ENCODE peak calls at places on chromosomes 13 and 19, in five cellular contexts. S is RWPE1; X is testis; B is CD4-positive, alpha-beta T cell; F is endodermal cell. G is an unnamed sample.

GRCh38 chr13:71513414-71514063 is 353.5 kb downstream of the DACH1 start:
- DNase-seq in S (no peak), X (no peak), B (no peak), F (no peak), G (no peak)

GRCh38 chr13:31943591-31943990 is 88.0 kb upstream of the FRY start:
- DNase-seq in S (no peak), X (no peak), B (no peak), F (no peak), G (no peak)

GRCh38 chr13:44108345-44108858 is 228.7 kb downstream of the LACC1 start:
- DNase-seq in S (no peak), X (no peak), B (no peak), F (no peak), G (no peak)

GRCh38 chr13:102651392-102651791 is 43.5 kb downstream of the METTL21C start:
- DNase-seq in S (peak), X (no peak), B (no peak), F (no peak), G (no peak)

GRCh38 chr13:99197257-99197651 is 3.4 kb upstream of the UBAC2 start:
- DNase-seq in S (no peak), X (no peak), B (no peak), F (peak), G (no peak)

GRCh38 chr13:41605319-41606285 is 148.3 kb downstream of the RGCC start:
- DNase-seq in S (no peak), X (no peak), B (no peak), F (no peak), G (no peak)

GRCh38 chr19:7386769-7387168 is 38.0 kb downstream of the ARHGEF18 start:
- DNase-seq in S (no peak), X (no peak), B (no peak), F (no peak), G (no peak)

GRCh38 chr19:31983647-31984046 is 361.8 kb upstream of the ZNF507 start:
- DNase-seq in S (no peak), X (no peak), B (no peak), F (no peak), G (no peak)

GRCh38 chr13:47119568-47120080 is 222.8 kb upstream of the HTR2A start:
- DNase-seq in S (no peak), X (no peak), B (no peak), F (no peak), G (no peak)

GRCh38 chr19:588758-589692 is 656 bp upstream of the HCN2 start:
- DNase-seq in S (no peak), X (no peak), B (no peak), F (peak), G (no peak)

GRCh38 chr13:114118086-114118762 is 14.2 kb downstream of the RASA3 start:
- DNase-seq in S (no peak), X (no peak), B (no peak), F (no peak), G (no peak)

GRCh38 chr19:49492573-49493411 is 3.4 kb upstream of the RPS11 start:
- DNase-seq in S (no peak), X (no peak), B (no peak), F (no peak), G (no peak)

GRCh38 chr13:26707122-26708006 is 53.2 kb downstream of the GPR12 start:
- DNase-seq in S (peak), X (peak), B (no peak), F (peak), G (peak)

GRCh38 chr19:45273532-45273877 is 22.4 kb downstream of the MARK4 start:
- DNase-seq in S (no peak), X (no peak), B (no peak), F (no peak), G (no peak)

GRCh38 chr19:24004166-24004565 is 82.8 kb upstream of the ZNF254 start:
- DNase-seq in S (peak), X (no peak), B (no peak), F (no peak), G (no peak)

GRCh38 chr13:44497801-44498200 is 78.3 kb downstream of the TSC22D1 start:
- DNase-seq in S (no peak), X (no peak), B (no peak), F (no peak), G (no peak)

GRCh38 chr19:21848706-21849105 is 12.7 kb upstream of the ZNF43 start:
- DNase-seq in S (no peak), X (no peak), B (no peak), F (no peak), G (no peak)

GRCh38 chr19:21856751-21857150 is 20.8 kb upstream of the ZNF43 start:
- DNase-seq in S (no peak), X (no peak), B (no peak), F (no peak), G (no peak)

GRCh38 chr19:21850636-21851255 is 14.8 kb upstream of the ZNF43 start:
- DNase-seq in S (no peak), X (no peak), B (no peak), F (no peak), G (no peak)

DNA sequence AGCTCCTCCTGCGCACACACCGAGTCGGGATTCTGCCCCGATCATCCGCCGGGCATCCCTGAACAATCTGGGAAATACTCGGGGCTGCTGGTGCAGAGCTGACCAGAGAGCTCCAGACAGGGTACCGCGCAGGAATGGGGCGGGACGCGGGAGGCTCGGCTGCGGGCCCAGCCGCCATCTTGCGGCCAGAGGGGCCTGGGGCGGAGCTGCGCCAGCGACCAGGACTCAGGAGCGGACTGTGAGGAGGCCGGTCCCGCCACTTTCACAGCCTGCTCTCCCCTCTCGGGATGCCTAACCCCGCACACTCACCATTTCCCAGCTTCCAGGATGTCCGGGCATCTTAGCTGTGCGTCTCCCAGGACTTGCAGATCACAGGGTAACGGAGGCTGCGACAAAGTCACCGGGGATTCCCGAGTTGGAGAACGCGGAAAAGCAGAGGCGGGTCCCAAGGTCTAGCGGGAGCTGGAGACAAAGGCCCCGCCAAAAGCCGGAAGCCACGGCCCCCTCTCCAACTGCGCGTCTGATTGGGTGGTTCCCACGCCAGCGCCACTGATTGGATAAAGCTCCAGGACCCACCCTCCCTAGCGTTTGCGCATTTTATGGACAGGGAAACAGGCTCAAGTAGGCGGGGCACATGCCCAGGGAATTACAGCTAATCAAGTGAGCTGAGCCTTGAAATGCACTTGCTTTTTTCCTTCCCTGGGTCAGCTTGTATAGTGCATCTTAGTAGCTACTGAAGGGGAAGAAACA is 15.8 kb upstream of the ZNF43 start:
- DNase-seq in S (peak), X (peak), B (peak), F (peak), G (peak)
- H3K27ac ChIP-seq in S (peak), X (peak), B (peak), F (peak), G (peak)

DNA sequence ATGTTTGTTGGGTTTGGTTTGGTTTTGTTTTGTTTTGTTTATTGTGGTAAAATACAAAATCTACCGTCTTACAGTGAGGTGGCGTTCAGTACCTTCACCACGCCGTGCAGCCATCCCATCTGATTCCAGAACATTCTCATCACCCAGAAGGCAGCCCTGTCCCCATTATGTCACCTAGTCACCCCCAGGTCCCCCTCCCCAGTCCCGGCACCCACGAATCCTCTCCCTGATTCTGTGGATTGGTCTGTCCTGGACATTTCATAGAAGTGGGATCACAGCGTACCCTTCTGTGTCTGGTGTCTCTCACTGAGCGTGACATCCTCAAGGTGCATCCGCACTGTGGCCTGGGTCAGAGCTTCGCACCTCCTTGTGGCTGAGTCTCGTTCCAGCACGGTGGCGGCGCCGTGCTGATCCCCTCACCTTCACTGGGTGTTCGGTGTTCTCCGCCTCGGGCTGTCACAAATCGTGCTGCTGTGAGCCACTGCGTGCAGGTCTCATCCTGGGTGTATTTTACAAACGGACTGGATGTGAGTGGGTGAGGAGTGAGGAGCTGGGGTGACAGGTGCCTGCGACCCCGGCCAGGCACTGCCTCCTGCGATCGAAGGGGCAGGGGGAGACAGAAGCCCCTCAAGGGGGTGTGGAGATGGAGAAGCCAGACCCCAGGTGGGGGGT is 580 bp upstream of the TEKTIP1 start:
- DNase-seq in S (no peak), X (no peak), B (no peak), F (no peak), G (no peak)
- H3K27ac ChIP-seq in S (peak), X (no peak), B (no peak), F (no peak), G (peak)

GRCh38 chr19:40431698-40432097 is 5.9 kb upstream of the SERTAD1 start:
- DNase-seq in S (no peak), X (no peak), B (no peak), F (no peak), G (no peak)
- H3K27ac ChIP-seq in S (peak), X (no peak), B (no peak), F (no peak), G (no peak)

GRCh38 chr13:73945871-73946270 is 188.3 kb downstream of the KLF12 start:
- DNase-seq in S (no peak), X (no peak), B (no peak), F (peak), G (no peak)
- H3K27ac ChIP-seq in S (no peak), X (no peak), B (no peak), F (peak), G (no peak)

GRCh38 chr19:58291943-58292342 is 13.2 kb downstream of the ZNF8 start:
- DNase-seq in S (no peak), X (no peak), B (no peak), F (no peak), G (no peak)

GRCh38 chr19:58300620-58301019 is 4.6 kb upstream of the ERVK3-1 start:
- DNase-seq in S (no peak), X (no peak), B (no peak), F (no peak), G (no peak)

GRCh38 chr19:58294743-58295374 is 10.3 kb upstream of the ERVK3-1 start:
- DNase-seq in S (no peak), X (no peak), B (no peak), F (no peak), G (no peak)

GRCh38 chr19:58296086-58296485 is 9.1 kb upstream of the ERVK3-1 start:
- DNase-seq in S (no peak), X (no peak), B (no peak), F (no peak), G (no peak)
- H3K27ac ChIP-seq in S (no peak), X (no peak), B (no peak), F (no peak), G (no peak)

GRCh38 chr19:8399681-8400188 is 9.6 kb downstream of the RAB11B start:
- DNase-seq in S (no peak), X (no peak), B (no peak), F (no peak), G (no peak)

GRCh38 chr19:8396185-8396562 is 6.0 kb downstream of the RAB11B start:
- DNase-seq in S (no peak), X (no peak), B (no peak), F (no peak), G (no peak)

GRCh38 chr19:8397291-8397690 is 7.1 kb downstream of the RAB11B start:
- DNase-seq in S (peak), X (no peak), B (no peak), F (no peak), G (no peak)

GRCh38 chr19:8396563-8397203 is 6.5 kb downstream of the RAB11B start:
- DNase-seq in S (peak), X (peak), B (peak), F (peak), G (peak)

GRCh38 chr19:8397746-8398721 is 7.9 kb downstream of the RAB11B start:
- DNase-seq in S (no peak), X (no peak), B (no peak), F (no peak), G (no peak)
- H3K27ac ChIP-seq in S (peak), X (no peak), B (no peak), F (no peak), G (peak)

DNA sequence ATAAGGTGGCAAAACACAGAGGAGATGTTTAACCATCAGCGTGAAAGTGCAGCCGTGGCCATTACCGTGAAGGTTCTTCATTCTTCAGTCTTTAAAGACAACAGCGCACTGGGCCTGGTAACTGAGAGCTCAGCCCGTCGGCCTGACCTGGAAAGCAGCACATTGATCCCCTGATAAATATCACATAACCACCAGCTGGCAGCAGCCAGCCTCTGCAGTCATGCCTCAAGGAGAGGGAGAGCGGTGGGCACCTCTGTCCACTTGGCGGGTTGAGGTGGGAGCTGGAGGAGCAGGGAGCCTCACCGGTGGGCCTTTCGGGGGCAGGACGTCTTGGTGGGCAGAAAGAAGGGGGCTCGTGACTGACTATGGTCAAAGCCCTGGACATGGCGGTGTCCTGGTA is 58.1 kb downstream of the MCF2L start:
- DNase-seq in S (no peak), X (no peak), B (no peak), F (no peak), G (no peak)
- H3K27ac ChIP-seq in S (no peak), X (no peak), B (no peak), F (no peak), G (no peak)

DNA sequence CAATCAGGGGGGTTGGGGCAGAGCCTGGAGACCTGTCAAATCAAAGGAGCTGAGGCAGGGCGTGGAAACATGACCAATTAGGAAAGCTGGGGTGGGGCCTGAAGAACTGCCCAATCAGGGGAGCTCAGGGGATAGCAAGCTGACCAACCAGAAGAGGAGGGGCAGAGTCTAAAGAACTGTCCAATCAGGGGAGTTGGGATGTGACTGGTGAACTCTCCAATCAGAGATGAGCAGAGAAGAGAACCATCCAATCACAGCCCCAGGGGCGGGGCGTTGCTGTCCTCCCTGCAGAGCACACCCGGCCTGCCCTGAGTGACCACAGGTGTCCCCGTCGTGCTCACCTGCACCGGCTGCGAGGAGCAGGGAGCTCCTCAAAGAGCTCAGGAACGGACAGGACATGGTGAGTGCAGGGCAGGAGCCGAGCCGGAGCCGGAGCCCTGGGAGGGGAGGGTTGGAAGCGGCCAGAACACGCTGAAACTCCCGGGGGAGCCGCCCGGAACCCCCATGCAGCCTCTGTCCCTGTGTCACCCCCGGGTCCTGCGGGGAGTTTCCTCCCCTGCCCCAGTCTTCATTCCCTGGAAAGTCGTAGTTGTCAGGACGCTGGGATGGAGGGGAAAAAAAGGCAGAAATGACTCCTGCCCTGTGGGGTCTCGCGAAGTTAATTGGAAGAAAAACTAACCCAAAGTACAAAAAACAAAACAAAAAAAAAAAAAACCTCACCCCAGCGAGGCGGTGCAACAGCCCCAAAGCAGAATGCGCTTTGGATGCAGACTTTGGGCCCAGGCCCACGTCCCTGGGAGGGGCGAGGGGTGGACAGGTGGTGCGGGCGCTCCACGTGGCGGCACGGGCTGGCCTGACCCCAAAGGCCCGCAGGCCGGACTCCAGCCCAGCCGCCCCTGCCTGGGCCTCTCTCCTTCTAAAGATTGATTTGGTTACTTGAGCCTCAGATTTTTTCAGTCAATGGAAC is at the start of gene ZNF556:
- DNase-seq in S (peak), X (peak), B (no peak), F (peak), G (no peak)
- H3K27ac ChIP-seq in S (no peak), X (no peak), B (no peak), F (no peak), G (no peak)

G was measured in substantia nigra.